ENCODE peak calls at places on chromosomes 11 and 22, in five cellular contexts. S is adrenal gland, D is heart left ventricle, X is tibial nerve, K is A549. A is an unnamed sample.
A peak's percentile ranks its signal among the peaks of the same experiment; 100 is the strongest.

GRCh38 chr11:34395916-34396555 is 38.2 kb upstream of the ABTB2 start:
- DNase-seq in D (no peak), X (no peak), S (no peak), K (peak; percentile 32), A (no peak)

GRCh38 chr11:16404781-16405180 is 48.4 kb upstream of the SOX6 start:
- DNase-seq in D (no peak), S (no peak), X (no peak), K (no peak), A (no peak)

GRCh38 chr11:119180729-119181676 is 4.3 kb upstream of the NHERF4 start:
- DNase-seq in D (no peak), X (no peak), K (no peak), S (no peak), A (no peak)

GRCh38 chr11:65794570-65795510 is 8.0 kb downstream of the OVOL1 start:
- DNase-seq in D (no peak), S (no peak), K (no peak), X (no peak), A (no peak)

GRCh38 chr11:84408946-84409411 is 1122.8 kb upstream of the CCDC90B start:
- DNase-seq in S (no peak), X (no peak), D (no peak), K (no peak), A (no peak)

GRCh38 chr11:112634551-112634950 is 326.7 kb upstream of the NCAM1 start:
- DNase-seq in K (no peak), S (no peak), D (no peak), X (no peak), A (no peak)

GRCh38 chr22:19765477-19766234 is 5.1 kb downstream of the TBX1 start:
- DNase-seq in D (no peak), S (no peak), K (no peak), X (no peak), A (no peak)

GRCh38 chr11:34523053-34523452 is 9.5 kb upstream of the ELF5 start:
- DNase-seq in K (no peak), S (no peak), X (no peak), D (no peak), A (no peak)

GRCh38 chr11:88604255-88604654 is 266.7 kb upstream of the CTSC start:
- DNase-seq in X (no peak), S (no peak), K (no peak), D (no peak), A (no peak)

GRCh38 chr11:115920841-115921480 is 416.7 kb upstream of the CADM1 start:
- DNase-seq in K (no peak), S (no peak), X (no peak), D (no peak), A (no peak)

GRCh38 chr11:126186708-126187481 is 24.6 kb downstream of the RPUSD4 start:
- DNase-seq in D (no peak), S (no peak), X (no peak), K (no peak), A (no peak)
- TF ChIP-seq CTCF in D (no peak), S (no peak), X (no peak), K (no peak), A (peak; percentile 5)

GRCh38 chr22:22316589-22316988 is 72.0 kb downstream of the VPREB1 start:
- DNase-seq in X (no peak), D (no peak), K (no peak), S (no peak), A (no peak)
- H3K27ac ChIP-seq in X (no peak overlapping the region), D (no peak overlapping the region), K (no peak overlapping the region), S (no peak overlapping the region), A (no peak overlapping the region)

DNA sequence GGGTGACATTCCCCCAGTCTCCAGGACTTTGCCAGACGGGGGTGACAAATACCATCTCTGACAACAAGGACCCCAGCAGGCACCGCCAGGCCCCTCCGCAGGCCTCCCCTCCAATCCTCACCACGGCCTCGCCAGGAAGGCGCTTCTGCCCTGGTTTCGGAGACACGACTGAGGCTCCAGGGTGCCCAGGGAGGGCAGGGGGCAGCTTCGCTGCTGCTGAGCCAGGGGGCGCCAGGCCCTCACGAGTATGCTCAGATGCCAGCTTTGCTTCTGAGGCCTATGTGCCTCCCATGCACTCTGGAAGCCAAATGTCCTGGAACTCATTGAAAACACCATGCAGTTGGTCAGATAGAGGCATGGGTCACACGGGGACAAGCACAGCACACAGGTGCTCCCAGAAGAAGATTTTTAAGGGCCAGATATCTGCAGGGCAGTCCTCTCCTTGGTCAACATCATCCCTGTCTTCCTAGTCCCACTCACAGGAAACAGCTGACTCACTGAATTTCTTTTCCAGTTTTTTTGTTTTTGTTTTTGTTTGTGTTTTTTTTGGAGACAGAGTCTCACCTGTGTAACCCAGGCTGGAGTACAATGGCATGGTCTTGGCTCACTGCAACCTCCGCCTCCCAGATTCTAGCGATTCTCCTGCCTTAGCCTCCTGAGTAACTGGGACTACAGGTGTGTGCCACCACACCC is 19.9 kb downstream of the BID start:
- DNase-seq in K (peak; percentile 28), S (no peak), X (no peak), D (no peak), A (no peak)
- TF ChIP-seq CTCF in K (no peak), S (no peak), X (no peak), D (peak; percentile 22), A (peak; percentile 58)

GRCh38 chr11:67371549-67372231 is 1.7 kb downstream of the CLCF1 start:
- DNase-seq in S (peak; percentile 47), X (no peak), K (peak; percentile 74), D (no peak), A (peak; percentile 36)

GRCh38 chr11:67371199-67371548 is 2.2 kb downstream of the CLCF1 start:
- DNase-seq in D (no peak), K (no peak), X (no peak), S (no peak), A (no peak)

GRCh38 chr11:67372993-67373915 is at the start of gene CLCF1:
- DNase-seq in X (peak; percentile 40), D (peak; percentile 76), K (peak; percentile 96), S (peak; percentile 67), A (peak; percentile 80)

GRCh38 chr11:67373916-67374570 is 645 bp upstream of the CLCF1 start:
- DNase-seq in D (peak; percentile 73), S (peak; percentile 90), X (no peak), K (peak; percentile 100), A (peak; percentile 85)

DNA sequence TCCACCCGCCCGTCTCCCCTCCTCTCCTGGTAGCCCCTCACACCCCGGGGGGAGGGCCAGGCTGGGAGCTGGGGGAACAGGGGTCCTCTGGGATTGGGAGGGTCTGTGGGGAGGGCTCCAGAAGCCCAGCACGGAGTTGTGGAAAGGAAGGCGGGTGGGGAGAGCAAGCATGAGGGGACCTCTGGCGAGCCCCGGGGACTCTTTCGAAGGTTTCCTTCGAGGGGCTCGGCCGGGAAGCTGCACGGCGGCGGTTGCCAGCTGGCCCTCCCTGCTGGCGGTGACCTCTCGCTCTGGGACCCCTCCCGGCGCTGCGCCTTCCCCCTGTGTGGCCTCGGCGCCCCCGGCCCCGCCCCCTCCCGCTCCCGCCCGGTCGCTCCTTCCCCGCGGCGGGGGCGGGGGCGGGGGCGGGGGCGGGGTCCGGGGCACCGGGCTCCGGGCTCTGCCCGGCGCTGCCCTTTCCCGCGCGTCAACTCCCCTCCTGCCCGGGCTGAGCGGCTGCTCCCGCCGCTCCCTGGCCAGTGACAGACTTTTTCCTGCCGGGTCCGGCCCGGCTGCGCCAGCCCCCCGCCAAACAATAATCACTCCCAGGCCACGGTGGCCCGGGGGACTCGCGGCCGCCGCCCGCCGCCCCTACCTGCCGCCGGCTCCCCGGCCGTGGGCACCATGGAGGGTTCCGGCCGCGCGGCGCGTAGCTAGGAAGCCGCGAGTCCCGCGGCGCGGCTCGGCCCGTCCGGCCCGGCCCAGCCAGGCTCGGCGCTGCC is 986 bp downstream of the CLCF1 start:
- DNase-seq in K (no peak), S (no peak), X (no peak), D (no peak), A (no peak)
- H3K27ac ChIP-seq in K (peak overlapping the region; percentile 95), S (peak overlapping the region; percentile 79), X (peak overlapping the region; percentile 99), D (peak overlapping the region; percentile 87), A (peak overlapping the region; percentile 84)

GRCh38 chr11:18253222-18253621 is 4.8 kb upstream of the SAA2 start:
- DNase-seq in S (no peak), X (no peak), K (no peak), D (no peak), A (no peak)
- TF ChIP-seq CTCF in S (no peak), X (no peak), K (no peak), D (no peak), A (no peak)

GRCh38 chr22:35392357-35392756 is 7.6 kb upstream of the MCM5 start:
- DNase-seq in K (no peak), D (no peak), X (no peak), S (no peak), A (peak; percentile 44)
- H3K27ac ChIP-seq in K (no peak overlapping the region), D (no peak overlapping the region), X (no peak overlapping the region), S (no peak overlapping the region), A (no peak overlapping the region)

GRCh38 chr11:405976-406795 is 8.6 kb downstream of the SIGIRR start:
- DNase-seq in S (no peak), X (no peak), K (no peak), D (no peak), A (no peak)

GRCh38 chr11:405323-405975 is 9.3 kb downstream of the SIGIRR start:
- DNase-seq in D (no peak), X (no peak), S (no peak), K (no peak), A (peak; percentile 81)

GRCh38 chr11:407651-408080 is 7.1 kb downstream of the SIGIRR start:
- DNase-seq in X (no peak), K (no peak), S (no peak), D (no peak), A (no peak)

GRCh38 chr11:408154-409007 is 6.4 kb downstream of the SIGIRR start:
- DNase-seq in D (no peak), K (no peak), X (no peak), S (no peak), A (peak; percentile 52)

DNA sequence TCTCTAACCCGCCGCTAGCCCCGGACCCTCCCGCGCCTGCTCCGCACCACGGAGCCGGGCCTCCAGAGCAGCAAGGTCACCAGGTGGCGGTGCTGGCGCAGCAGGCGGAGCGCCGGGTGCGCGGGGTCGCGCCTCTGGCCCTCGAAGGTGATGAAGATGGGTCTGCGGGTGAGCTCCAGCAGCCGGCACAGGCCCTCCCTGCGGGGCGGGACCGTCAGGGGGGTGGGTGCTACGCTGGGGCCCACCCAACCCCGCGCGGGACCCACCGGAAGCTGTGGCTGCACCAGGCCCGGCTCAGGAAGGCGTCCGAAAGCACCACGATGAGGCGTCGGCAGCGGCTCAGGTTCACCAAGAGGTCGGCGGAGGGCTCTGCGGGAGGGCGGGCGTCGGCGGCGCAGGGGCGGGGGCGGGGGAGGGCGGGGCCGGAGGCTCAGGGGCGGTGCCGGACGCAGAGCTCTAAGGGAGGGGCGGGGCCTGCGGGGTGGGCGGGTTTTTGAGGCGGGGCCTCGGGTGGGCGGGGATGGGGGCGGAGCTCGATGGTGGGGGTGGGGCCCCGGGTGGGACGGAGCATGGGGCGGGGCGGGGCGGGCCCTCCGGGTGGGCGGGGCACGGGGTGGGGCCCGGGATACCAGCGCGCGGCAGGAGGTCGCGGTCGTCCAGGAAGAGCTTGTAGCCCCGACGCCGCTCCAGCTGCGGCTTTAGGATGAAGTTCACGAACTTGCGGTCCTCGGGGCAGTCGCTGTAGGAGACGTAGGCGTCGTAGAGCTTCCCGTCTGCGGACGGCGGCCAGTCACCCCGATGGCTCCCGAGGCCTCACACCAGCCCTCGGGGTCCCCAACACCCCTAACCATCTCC is 7.8 kb downstream of the SIGIRR start:
- DNase-seq in D (peak; percentile 85), K (peak; percentile 90), S (peak; percentile 77), X (peak; percentile 50), A (peak; percentile 92)
- TF ChIP-seq CTCF in D (peak; percentile 21), K (peak; percentile 20), S (no peak), X (no peak), A (peak; percentile 23)

A was measured in right lobe of liver.